ENCODE peak calls at places on chromosomes 6 and 20, in eight cellular contexts. W is astrocyte; V is activated T-helper 9 cell treated with anti-CD3 and anti-CD28 coated beads, Interleukin-2, amount 50 U/mL, for 16 hours; X is left ventricle myocardium inferior; N is kidney epithelial cell; G is ovary; U is HEK293T; F is hepatic stellate cell. E is an unnamed sample.

GRCh38 chr6:105892577-105893262 is 193.4 kb upstream of the PRDM1 start:
- DNase-seq in W (peak), V (no peak), X (no peak), N (no peak), G (no peak), U (no peak), F (no peak), E (no peak)

GRCh38 chr6:135299256-135299655 is 118.1 kb downstream of the MYB start:
- DNase-seq in W (peak), V (no peak), X (no peak), N (no peak), G (no peak), U (no peak), F (peak), E (no peak)

GRCh38 chr6:47126647-47127339 is 84.7 kb upstream of the ADGRF1 start:
- DNase-seq in W (no peak), V (no peak), X (no peak), N (no peak), G (no peak), U (no peak), F (no peak), E (peak)

GRCh38 chr6:996271-996852 is 303.4 kb upstream of the EXOC2 start:
- DNase-seq in W (no peak), V (no peak), X (no peak), N (no peak), G (no peak), U (no peak), F (no peak), E (no peak)

GRCh38 chr20:568865-569415 is 25.4 kb upstream of the CSNK2A1 start:
- DNase-seq in W (no peak), V (no peak), X (no peak), N (no peak), G (no peak), U (no peak), F (no peak), E (no peak)

GRCh38 chr20:37383229-37383989 is 37.5 kb downstream of the SRC start:
- DNase-seq in W (peak), V (no peak), X (no peak), N (no peak), G (no peak), U (no peak), F (no peak), E (peak)

GRCh38 chr20:47764154-47764734 is 21.0 kb downstream of the SULF2 start:
- DNase-seq in W (no peak), V (no peak), X (no peak), N (no peak), G (no peak), U (peak), F (no peak), E (no peak)

GRCh38 chr6:2476376-2476775 is 231.0 kb upstream of the GMDS start:
- DNase-seq in W (peak), V (no peak), X (no peak), N (peak), G (no peak), U (no peak), F (no peak), E (peak)

GRCh38 chr6:30793521-30794194 is 49.3 kb upstream of the IER3 start:
- DNase-seq in W (peak), V (no peak), X (no peak), N (no peak), G (no peak), U (no peak), F (peak), E (no peak)

GRCh38 chr6:40410792-40411191 is 176.4 kb downstream of the LRFN2 start:
- DNase-seq in W (no peak), V (no peak), X (no peak), N (no peak), G (no peak), U (no peak), F (no peak), E (no peak)

GRCh38 chr6:134074151-134074712 is 21.8 kb upstream of the SLC2A12 start:
- DNase-seq in W (no peak), V (no peak), X (no peak), N (no peak), G (no peak), U (no peak), F (no peak), E (no peak)

GRCh38 chr20:2838847-2839671 is 1.4 kb downstream of the PCED1A start:
- DNase-seq in W (no peak), V (no peak), X (no peak), N (no peak), G (no peak), U (no peak), F (no peak), E (no peak)

GRCh38 chr6:19028201-19028600 is 641.1 kb downstream of the RNF144B start:
- DNase-seq in W (no peak), V (no peak), X (no peak), N (no peak), G (no peak), U (no peak), F (no peak), E (no peak)

GRCh38 chr6:106973018-106973840 is 1.3 kb downstream of the CD24 start:
- DNase-seq in W (no peak), V (no peak), X (no peak), N (no peak), G (no peak), U (no peak), F (no peak), E (peak)

GRCh38 chr20:15236812-15237211 is 899.4 kb upstream of the FLRT3 start:
- DNase-seq in W (peak), V (no peak), X (no peak), N (no peak), G (no peak), U (peak), F (no peak), E (peak)

GRCh38 chr6:137893726-137894125 is 26.7 kb downstream of the TNFAIP3 start:
- DNase-seq in W (no peak), V (no peak), X (no peak), N (no peak), G (no peak), U (no peak), F (no peak), E (no peak)

GRCh38 chr20:47610247-47610944 is 108.7 kb downstream of the NCOA3 start:
- DNase-seq in W (peak), V (peak), X (no peak), N (peak), G (no peak), U (no peak), F (peak), E (no peak)